ENCODE peak calls at places on chromosomes 11 and 22, in six cellular contexts. W is lower leg skin; H is hypothalamus; X is stimulated activated CD4-positive, alpha-beta T cell treated with anti-CD3 and anti-CD28 coated beads, TNF-alpha, amount 100 ng/mL, for 24 hours; F is activated T-helper 1 cell treated with anti-CD3 and anti-CD28 coated beads, Interleukin-12 subunit alpha, Interleukin-12 subunit beta, Interleukin-2, Interleukin-4 antibody, amounts not matched to agents 30 ng/mL and 10 ng/mL and 1 ng/mL, durations not matched to agents 14 hours and 24 hours and 36 hours; Z is A172. D is an unnamed sample.

GRCh38 chr11:107413352-107413751 is 44.3 kb downstream of the CWF19L2 start:
- DNase-seq in W (no peak), H (no peak), X (no peak), F (no peak), Z (no peak), D (no peak)

GRCh38 chr22:47304191-47304831 is 541.9 kb downstream of the TBC1D22A start:
- DNase-seq in W (no peak), H (no peak), X (no peak), F (no peak), Z (no peak), D (no peak)

GRCh38 chr11:92697461-92698314 is 271.8 kb upstream of the MTNR1B start:
- DNase-seq in W (no peak), H (no peak), X (no peak), F (no peak), Z (no peak), D (peak)

GRCh38 chr22:20656902-20657836 is 116.7 kb upstream of the SERPIND1 start:
- DNase-seq in W (no peak), H (no peak), X (no peak), F (no peak), Z (no peak), D (no peak)

GRCh38 chr11:118048472-118049370 is 28.2 kb upstream of the TMPRSS4 start:
- DNase-seq in W (no peak), H (no peak), X (no peak), F (no peak), Z (no peak), D (no peak)

GRCh38 chr22:20918663-20919220 is 1.5 kb downstream of the CRKL start:
- DNase-seq in W (no peak), H (no peak), X (no peak), F (no peak), Z (no peak), D (no peak)

GRCh38 chr22:20807315-20807752 is 33.4 kb downstream of the SERPIND1 start:
- DNase-seq in W (no peak), H (no peak), X (no peak), F (no peak), Z (peak), D (peak)

GRCh38 chr11:117201516-117201866 is 2.3 kb downstream of the TAGLN start:
- DNase-seq in W (no peak), H (no peak), X (no peak), F (no peak), Z (no peak), D (no peak)

GRCh38 chr11:197741-198235 is 4.9 kb downstream of the SCGB1C1 start:
- DNase-seq in W (no peak), H (no peak), X (no peak), F (no peak), Z (no peak), D (no peak)

GRCh38 chr22:30575011-30575671 is 676 bp upstream of the GAL3ST1 start:
- DNase-seq in W (no peak), H (no peak), X (no peak), F (no peak), Z (peak), D (peak)